ENCODE peak calls at places on chromosomes 16 and 17, in ten cellular contexts. R is K562; D is right atrium auricular region; H is AG09309; B is left ventricle myocardium inferior; Z is cardiac fibroblast; C is CD8-positive, alpha-beta T cell; I is fibroblast of villous mesenchyme; O is lower leg skin; A is ovary. U is an unnamed sample.

GRCh38 chr16:70678121-70678897 is 7.5 kb downstream of the MTSS2 start:
- DNase-seq in R (no peak), D (no peak), H (no peak), B (peak), Z (no peak), C (no peak), I (no peak), O (no peak), A (peak), U (no peak)

GRCh38 chr16:49781401-49781800 is 74.5 kb downstream of the ZNF423 start:
- DNase-seq in R (no peak), D (no peak), H (no peak), B (no peak), Z (no peak), C (no peak), I (no peak), O (no peak), A (no peak), U (no peak)

GRCh38 chr16:48383877-48384304 is 1.3 kb downstream of the SIAH1 start:
- DNase-seq in R (no peak), D (peak), H (peak), B (no peak), Z (no peak), C (no peak), I (no peak), O (no peak), A (no peak), U (no peak)

GRCh38 chr16:2687531-2688308 is 5.4 kb downstream of the KCTD5 start:
- DNase-seq in R (peak), D (no peak), H (no peak), B (no peak), Z (no peak), C (no peak), I (no peak), O (no peak), A (no peak), U (no peak)

GRCh38 chr17:82663381-82664275 is 15.4 kb upstream of the WDR45B start:
- DNase-seq in R (no peak), D (no peak), H (no peak), B (no peak), Z (no peak), C (no peak), I (no peak), O (no peak), A (no peak), U (no peak)

GRCh38 chr17:36755586-36755985 is 154.2 kb downstream of the MRM1 start:
- DNase-seq in R (peak), D (no peak), H (no peak), B (no peak), Z (peak), C (no peak), I (no peak), O (no peak), A (no peak), U (no peak)

GRCh38 chr17:9044796-9045470 is 23.6 kb downstream of the NTN1 start:
- DNase-seq in R (no peak), D (no peak), H (no peak), B (no peak), Z (no peak), C (no peak), I (no peak), O (no peak), A (no peak), U (no peak)

GRCh38 chr16:31143036-31143888 is 6.6 kb downstream of the PRSS36 start:
- DNase-seq in R (peak), D (no peak), H (no peak), B (no peak), Z (no peak), C (no peak), I (no peak), O (peak), A (peak), U (no peak)

DNA sequence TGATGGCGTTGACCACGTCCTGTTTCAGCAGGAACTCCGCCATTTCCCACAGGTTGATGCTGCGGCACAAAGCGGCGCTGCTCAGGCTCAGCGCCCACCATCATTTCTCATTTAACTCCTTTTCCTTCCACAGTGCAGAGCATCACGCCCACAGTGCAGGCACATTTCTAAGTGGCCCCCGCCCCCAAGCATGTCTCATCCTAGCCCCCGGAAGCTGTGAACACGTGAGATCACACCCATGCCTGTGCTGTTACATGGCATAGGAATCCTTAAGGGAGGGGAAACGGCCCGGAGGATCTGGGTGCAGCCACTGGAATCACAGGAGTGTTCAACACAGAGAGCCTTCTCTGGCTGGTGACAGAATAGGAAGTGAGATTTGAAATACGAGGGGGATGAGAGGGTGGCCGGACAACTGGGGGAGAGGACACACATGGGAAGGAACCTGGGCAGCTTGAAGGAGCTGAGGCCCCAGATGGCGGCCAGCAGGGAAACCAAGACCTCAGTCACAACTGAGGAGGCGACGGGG is 4.7 kb downstream of the NAGPA start:
- DNase-seq in R (no peak), D (no peak), H (no peak), B (no peak), Z (no peak), C (no peak), I (no peak), O (no peak), A (no peak), U (no peak)
- H3K4me3 ChIP-seq in R (no peak), D (no peak), H (no peak), B (no peak), Z (no peak), C (no peak), I (no peak), O (no peak), A (no peak), U (no peak)

GRCh38 chr16:81995651-81996050 is 15.6 kb downstream of the SDR42E1 start:
- DNase-seq in R (no peak), D (no peak), H (no peak), B (no peak), Z (peak), C (no peak), I (peak), O (no peak), A (no peak), U (no peak)

GRCh38 chr16:81996664-81997529 is 14.4 kb downstream of the SDR42E1 start:
- DNase-seq in R (peak), D (no peak), H (peak), B (no peak), Z (peak), C (no peak), I (peak), O (no peak), A (no peak), U (peak)

GRCh38 chr16:81997738-81998137 is 13.5 kb downstream of the SDR42E1 start:
- DNase-seq in R (no peak), D (no peak), H (peak), B (no peak), Z (peak), C (no peak), I (peak), O (no peak), A (no peak), U (peak)

GRCh38 chr16:81994485-81994884 is 16.8 kb downstream of the SDR42E1 start:
- DNase-seq in R (peak), D (no peak), H (no peak), B (no peak), Z (no peak), C (no peak), I (no peak), O (no peak), A (no peak), U (no peak)
- TF ChIP-seq CTCF in R (peak), D (no peak), H (no peak), B (no peak), Z (peak), C (no peak), I (no peak), O (no peak), A (no peak), U (peak)

DNA sequence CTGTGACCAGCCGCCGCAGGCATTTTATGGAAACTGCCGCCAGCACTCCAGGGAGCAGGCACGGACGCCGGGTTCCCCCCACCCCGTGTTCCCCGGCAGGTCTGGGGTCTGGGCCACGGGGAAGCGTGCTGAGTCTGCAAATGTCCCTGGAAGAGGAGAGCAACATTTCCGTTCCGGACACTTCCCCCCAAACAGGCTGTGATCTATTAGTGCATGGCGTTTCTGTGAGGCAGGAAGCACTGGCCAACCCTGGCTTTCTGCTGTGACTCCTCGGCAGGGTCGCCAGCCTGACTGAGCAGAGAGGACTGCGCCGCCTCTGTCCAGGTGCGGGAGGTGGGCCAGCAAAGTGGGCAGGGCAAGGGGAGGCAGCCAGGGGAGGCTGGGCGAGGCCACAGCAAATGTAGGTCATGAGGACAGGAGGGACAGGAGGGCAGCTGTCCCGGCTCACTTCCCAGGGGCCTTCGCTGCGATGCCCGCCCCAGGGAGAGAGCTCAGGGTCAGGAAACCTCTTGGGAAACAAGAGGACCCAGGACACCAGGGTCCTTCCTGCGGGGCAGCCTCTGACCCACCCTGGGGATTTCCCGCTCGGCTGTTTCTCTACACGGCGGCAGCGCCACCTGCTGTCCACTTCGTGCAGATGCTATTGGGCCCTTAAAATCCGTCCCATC is 9.5 kb downstream of the FOXF1 start:
- DNase-seq in R (peak), D (no peak), H (no peak), B (peak), Z (peak), C (peak), I (peak), O (no peak), A (peak), U (peak)
- H3K4me3 ChIP-seq in R (no peak), D (no peak), H (peak), B (no peak), Z (no peak), C (no peak), I (peak), O (no peak), A (no peak), U (no peak)

DNA sequence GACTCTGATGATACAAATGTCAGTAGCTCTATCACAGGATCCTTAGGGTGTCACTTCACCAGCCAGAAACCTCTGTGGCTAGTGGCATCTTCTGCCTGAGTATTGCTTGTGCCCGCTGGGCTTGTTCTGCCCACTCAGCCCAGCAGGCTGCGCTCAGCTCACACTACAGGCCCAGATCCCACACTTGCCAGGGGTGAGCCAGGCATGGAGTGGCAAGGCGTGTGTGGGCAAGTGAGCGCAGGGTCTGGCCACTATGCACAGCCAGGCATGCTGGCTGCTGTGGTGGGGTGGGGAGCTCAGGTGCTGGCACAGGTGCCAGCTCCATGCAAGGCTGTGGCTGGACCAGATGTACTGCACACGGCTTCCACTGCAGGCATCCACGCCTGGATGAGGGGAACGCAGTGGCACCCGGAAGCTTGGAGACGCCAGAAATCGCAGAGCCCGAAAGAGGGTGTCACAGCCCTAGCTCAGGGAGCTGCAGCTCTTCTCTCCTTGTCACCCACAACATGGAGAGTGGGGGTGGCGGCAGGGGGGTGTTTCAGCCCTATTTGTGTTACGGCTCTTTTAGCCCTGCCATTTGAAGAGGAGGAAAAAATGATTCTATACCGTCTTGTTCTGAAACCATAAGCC is 10.2 kb downstream of the CFAP97D1 start:
- DNase-seq in R (no peak), D (no peak), H (no peak), B (no peak), Z (no peak), C (no peak), I (no peak), O (no peak), A (no peak), U (no peak)
- TF ChIP-seq CTCF in R (no peak), D (no peak), H (peak), B (no peak), Z (peak), C (no peak), I (peak), O (no peak), A (no peak), U (no peak)